ENCODE peak calls at places on chromosomes 5 and 9, in eight cellular contexts. One of them, this sample, is unnamed.
A peak's percentile ranks its signal among the peaks of the same experiment; 100 is the strongest.

GRCh38 chr9:34793428-34793827 is 83.5 kb upstream of the CCL21 start:
- DNase-seq in NT2/D1: no peak
- DNase-seq in posterior vena cava: no peak
- DNase-seq in glutamatergic neuron: no peak
- DNase-seq in OCI-LY7: peak; percentile 22
- DNase-seq in NCI-H774: no peak
- DNase-seq in HCEC 1CT: no peak
- DNase-seq in SHP77: no peak
- DNase-seq in this sample: no peak

GRCh38 chr9:14441976-14442651 is 128.2 kb upstream of the NFIB start:
- DNase-seq in NT2/D1: peak; percentile 44
- DNase-seq in posterior vena cava: no peak
- DNase-seq in glutamatergic neuron: peak; percentile 68
- DNase-seq in OCI-LY7: peak; percentile 25
- DNase-seq in NCI-H774: no peak
- DNase-seq in HCEC 1CT: no peak
- DNase-seq in SHP77: no peak
- DNase-seq in this sample: peak; percentile 5

GRCh38 chr9:804026-804425 is 37.5 kb upstream of the DMRT1 start:
- DNase-seq in NT2/D1: no peak
- DNase-seq in posterior vena cava: peak; percentile 0
- DNase-seq in glutamatergic neuron: no peak
- DNase-seq in OCI-LY7: no peak
- DNase-seq in NCI-H774: no peak
- DNase-seq in HCEC 1CT: no peak
- DNase-seq in SHP77: no peak
- DNase-seq in this sample: no peak

GRCh38 chr9:118318770-118319443 is 614.7 kb downstream of the TLR4 start:
- DNase-seq in NT2/D1: no peak
- DNase-seq in posterior vena cava: no peak
- DNase-seq in glutamatergic neuron: no peak
- DNase-seq in OCI-LY7: no peak
- DNase-seq in NCI-H774: no peak
- DNase-seq in HCEC 1CT: no peak
- DNase-seq in SHP77: no peak
- DNase-seq in this sample: no peak

GRCh38 chr9:114198249-114199040 is 43.1 kb downstream of the COL27A1 start:
- DNase-seq in NT2/D1: no peak
- DNase-seq in posterior vena cava: no peak
- DNase-seq in glutamatergic neuron: no peak
- DNase-seq in OCI-LY7: no peak
- DNase-seq in NCI-H774: no peak
- DNase-seq in HCEC 1CT: no peak
- DNase-seq in SHP77: no peak
- DNase-seq in this sample: no peak

GRCh38 chr5:137361275-137361674 is 137.9 kb downstream of the SPOCK1 start:
- DNase-seq in NT2/D1: no peak
- DNase-seq in posterior vena cava: no peak
- DNase-seq in glutamatergic neuron: no peak
- DNase-seq in OCI-LY7: no peak
- DNase-seq in NCI-H774: no peak
- DNase-seq in HCEC 1CT: no peak
- DNase-seq in SHP77: no peak
- DNase-seq in this sample: peak; percentile 65

GRCh38 chr5:34682926-34683623 is 26.9 kb downstream of the RAI14 start:
- DNase-seq in NT2/D1: no peak
- DNase-seq in posterior vena cava: no peak
- DNase-seq in glutamatergic neuron: no peak
- DNase-seq in OCI-LY7: no peak
- DNase-seq in NCI-H774: no peak
- DNase-seq in HCEC 1CT: no peak
- DNase-seq in SHP77: no peak
- DNase-seq in this sample: peak; percentile 52

GRCh38 chr9:105114956-105115728 is 129.3 kb upstream of the SLC44A1 start:
- DNase-seq in NT2/D1: no peak
- DNase-seq in posterior vena cava: peak; percentile 85
- DNase-seq in glutamatergic neuron: no peak
- DNase-seq in OCI-LY7: peak; percentile 47
- DNase-seq in NCI-H774: no peak
- DNase-seq in HCEC 1CT: no peak
- DNase-seq in SHP77: no peak
- DNase-seq in this sample: peak; percentile 33

GRCh38 chr9:133563286-133564213 is 29.0 kb downstream of the ADAMTSL2 start:
- DNase-seq in NT2/D1: no peak
- DNase-seq in posterior vena cava: peak; percentile 89
- DNase-seq in glutamatergic neuron: peak; percentile 37
- DNase-seq in OCI-LY7: no peak
- DNase-seq in NCI-H774: no peak
- DNase-seq in HCEC 1CT: no peak
- DNase-seq in SHP77: no peak
- DNase-seq in this sample: peak; percentile 7

GRCh38 chr9:8858250-8859161 is 1058.9 kb upstream of the DMAC1 start:
- DNase-seq in NT2/D1: no peak
- DNase-seq in posterior vena cava: peak; percentile 56
- DNase-seq in glutamatergic neuron: peak; percentile 82
- DNase-seq in OCI-LY7: no peak
- DNase-seq in NCI-H774: no peak
- DNase-seq in HCEC 1CT: no peak
- DNase-seq in SHP77: no peak
- DNase-seq in this sample: no peak

This sample was measured in IMR-90.